ENCODE peak calls at places on chromosomes 4 and X, in five cellular contexts. D is bronchial epithelial cell, X is IMR-90, G is body of pancreas, W is cardiac muscle cell. B is an unnamed sample.

GRCh38 chr4:121819216-121819980 is 4.3 kb downstream of the CCNA2 start:
- DNase-seq in D (no peak), X (no peak), G (no peak), W (no peak), B (no peak)

GRCh38 chr4:152643153-152644035 is 36.4 kb downstream of the TMEM154 start:
- DNase-seq in D (no peak), X (no peak), G (no peak), W (no peak), B (peak)

GRCh38 chrX:47430925-47431324 is 52.1 kb downstream of the ZNF41 start:
- DNase-seq in D (no peak), X (no peak), G (no peak), W (no peak), B (no peak)

GRCh38 chrX:135737361-135738071 is 24.1 kb downstream of the CT45A1 start:
- DNase-seq in D (no peak), X (peak), G (no peak), W (no peak), B (no peak)

GRCh38 chr4:123750044-123750443 is 353.4 kb downstream of the SPRY1 start:
- DNase-seq in D (no peak), X (no peak), G (no peak), W (peak), B (no peak)

GRCh38 chr4:121380448-121381147 is at the start of gene QRFPR:
- DNase-seq in D (peak), X (no peak), G (no peak), W (peak), B (no peak)

GRCh38 chrX:20252392-20253231 is 14.1 kb downstream of the RPS6KA3 start:
- DNase-seq in D (peak), X (peak), G (peak), W (peak), B (peak)

GRCh38 chr4:3880595-3881120 is 114.5 kb downstream of the ADRA2C start:
- DNase-seq in D (peak), X (peak), G (peak), W (peak), B (peak)

GRCh38 chr4:38046735-38047487 is 86.7 kb downstream of the PTTG2 start:
- DNase-seq in D (no peak), X (peak), G (no peak), W (peak), B (no peak)

GRCh38 chr4:26248647-26249046 is 72.2 kb upstream of the RBPJ start:
- DNase-seq in D (no peak), X (peak), G (peak), W (no peak), B (no peak)

GRCh38 chr4:33649015-33649414 is 2595.3 kb downstream of the ARAP2 start:
- DNase-seq in D (peak), X (peak), G (no peak), W (peak), B (no peak)

GRCh38 chrX:72029473-72030411 is 102.0 kb downstream of the RTL5 start:
- DNase-seq in D (peak), X (peak), G (peak), W (peak), B (no peak)

GRCh38 chrX:152138388-152138784 is at the start of gene MAGEA10:
- DNase-seq in D (no peak), X (no peak), G (no peak), W (no peak), B (no peak)

DNA sequence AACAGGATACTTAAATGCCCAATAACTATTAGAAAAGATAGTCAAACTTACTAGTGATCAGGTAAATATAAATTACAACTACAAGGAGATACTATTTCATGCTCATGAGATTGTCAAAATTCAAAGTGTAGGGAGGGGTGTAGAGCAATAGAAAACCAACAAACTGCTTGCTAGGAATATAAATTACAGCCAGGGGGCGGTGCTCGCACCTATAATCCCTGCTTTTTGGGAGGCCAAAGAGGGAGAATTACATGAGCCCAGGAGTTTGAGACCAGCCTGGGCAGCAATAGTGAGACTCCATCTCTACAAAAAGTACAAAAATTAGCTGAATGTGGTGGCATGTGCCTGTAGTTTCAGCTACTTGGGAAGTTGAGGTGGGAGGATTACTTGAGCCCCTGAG is 556.5 kb upstream of the NR3C2 start:
- DNase-seq in D (peak), X (peak), G (no peak), W (peak), B (no peak)
- TF ChIP-seq CTCF in D (peak), X (peak), G (no peak), W (peak), B (no peak)

GRCh38 chrX:103155201-103155600 is 59.7 kb upstream of the BEX4 start:
- DNase-seq in D (peak), X (peak), G (no peak), W (no peak), B (no peak)

GRCh38 chrX:103153661-103154060 is 60.7 kb upstream of the NXF3 start:
- DNase-seq in D (peak), X (no peak), G (no peak), W (no peak), B (no peak)

GRCh38 chrX:103157511-103158316 is 57.2 kb upstream of the BEX4 start:
- DNase-seq in D (peak), X (peak), G (peak), W (peak), B (peak)

DNA sequence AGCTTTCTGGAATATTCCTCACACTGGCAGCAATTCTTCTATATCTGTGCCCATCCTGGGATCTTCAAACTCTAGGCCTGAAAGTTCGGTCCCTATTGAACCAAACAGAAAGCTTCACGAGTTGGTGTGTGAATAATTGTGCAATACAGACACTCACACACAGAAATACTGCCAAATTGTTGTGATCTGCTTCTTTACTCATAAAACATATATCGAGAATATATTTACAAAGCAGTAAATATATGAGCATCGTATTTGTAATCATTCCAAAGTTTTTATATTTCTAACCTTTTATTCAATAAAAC is 56.6 kb upstream of the BEX4 start:
- DNase-seq in D (no peak), X (no peak), G (no peak), W (no peak), B (no peak)
- TF ChIP-seq CTCF in D (no peak), X (no peak), G (no peak), W (no peak), B (peak)

GRCh38 chr4:13504374-13504773 is 20.2 kb upstream of the RAB28 start:
- DNase-seq in D (no peak), X (no peak), G (no peak), W (no peak), B (no peak)
- TF ChIP-seq CTCF in D (no peak), X (no peak), G (no peak), W (no peak), B (no peak)

GRCh38 chr4:67624939-67625338 is 66.4 kb downstream of the STAP1 start:
- DNase-seq in D (no peak), X (no peak), G (no peak), W (no peak), B (no peak)
- TF ChIP-seq CTCF in D (no peak), X (no peak), G (no peak), W (no peak), B (no peak)

DNA sequence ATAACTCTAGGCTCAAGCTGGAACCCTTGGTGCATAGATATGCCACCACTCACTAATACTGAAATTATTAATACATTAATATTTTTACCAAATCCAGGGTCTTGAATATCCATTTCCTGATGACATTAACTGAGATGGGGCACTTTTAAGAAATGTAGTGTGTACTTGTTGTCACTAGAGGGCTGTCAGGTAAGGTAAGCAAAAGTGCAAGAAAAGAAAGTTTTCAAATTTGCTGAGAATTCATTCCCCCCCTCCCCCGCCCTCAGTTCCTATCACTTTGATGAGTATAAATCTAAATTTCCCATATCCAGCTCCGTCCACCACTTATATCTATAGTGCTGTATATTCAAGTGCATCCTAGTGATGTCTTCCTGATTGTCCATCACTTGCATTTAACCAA is 20.5 kb upstream of the WDR44 start:
- DNase-seq in D (peak), X (no peak), G (no peak), W (no peak), B (peak)
- TF ChIP-seq CTCF in D (peak), X (peak), G (peak), W (peak), B (peak)

GRCh38 chrX:15909605-15910004 is 55.0 kb upstream of the AP1S2 start:
- DNase-seq in D (no peak), X (no peak), G (no peak), W (no peak), B (no peak)

GRCh38 chrX:15914486-15914885 is 59.9 kb upstream of the AP1S2 start:
- DNase-seq in D (no peak), X (no peak), G (no peak), W (no peak), B (no peak)

GRCh38 chrX:15913161-15913560 is 58.5 kb upstream of the AP1S2 start:
- DNase-seq in D (no peak), X (no peak), G (no peak), W (no peak), B (no peak)

GRCh38 chrX:15908891-15909290 is 54.3 kb upstream of the AP1S2 start:
- DNase-seq in D (no peak), X (no peak), G (no peak), W (no peak), B (no peak)

GRCh38 chrX:15911729-15912550 is 57.3 kb upstream of the AP1S2 start:
- DNase-seq in D (no peak), X (no peak), G (no peak), W (no peak), B (peak)
- TF ChIP-seq CTCF in D (no peak), X (no peak), G (no peak), W (no peak), B (no peak)

GRCh38 chr4:186298034-186298647 is 32.2 kb downstream of the F11 start:
- DNase-seq in D (no peak), X (no peak), G (no peak), W (no peak), B (no peak)
- TF ChIP-seq CTCF in D (no peak), X (no peak), G (no peak), W (no peak), B (no peak)

DNA sequence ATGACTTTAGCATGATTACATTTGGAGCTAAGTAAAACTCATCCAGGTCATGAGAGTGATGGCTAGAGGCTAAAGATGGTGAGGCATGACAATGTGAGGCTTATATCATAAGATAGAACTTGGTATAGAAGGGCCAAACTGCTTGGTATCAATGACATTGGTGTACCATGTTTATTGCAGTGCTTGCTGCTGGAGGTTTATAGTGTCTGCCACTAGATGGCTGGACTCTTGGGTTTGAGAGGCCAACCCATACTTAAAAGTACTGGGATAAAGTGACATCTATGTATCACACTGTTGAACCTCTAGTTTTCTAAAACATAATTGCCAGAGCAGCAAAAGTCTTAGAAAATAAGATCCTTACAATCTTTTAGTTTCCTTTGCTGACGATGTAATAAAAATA is 83.0 kb upstream of the TACR3 start:
- DNase-seq in D (no peak), X (no peak), G (no peak), W (no peak), B (no peak)
- TF ChIP-seq CTCF in D (no peak), X (no peak), G (no peak), W (no peak), B (no peak)

DNA sequence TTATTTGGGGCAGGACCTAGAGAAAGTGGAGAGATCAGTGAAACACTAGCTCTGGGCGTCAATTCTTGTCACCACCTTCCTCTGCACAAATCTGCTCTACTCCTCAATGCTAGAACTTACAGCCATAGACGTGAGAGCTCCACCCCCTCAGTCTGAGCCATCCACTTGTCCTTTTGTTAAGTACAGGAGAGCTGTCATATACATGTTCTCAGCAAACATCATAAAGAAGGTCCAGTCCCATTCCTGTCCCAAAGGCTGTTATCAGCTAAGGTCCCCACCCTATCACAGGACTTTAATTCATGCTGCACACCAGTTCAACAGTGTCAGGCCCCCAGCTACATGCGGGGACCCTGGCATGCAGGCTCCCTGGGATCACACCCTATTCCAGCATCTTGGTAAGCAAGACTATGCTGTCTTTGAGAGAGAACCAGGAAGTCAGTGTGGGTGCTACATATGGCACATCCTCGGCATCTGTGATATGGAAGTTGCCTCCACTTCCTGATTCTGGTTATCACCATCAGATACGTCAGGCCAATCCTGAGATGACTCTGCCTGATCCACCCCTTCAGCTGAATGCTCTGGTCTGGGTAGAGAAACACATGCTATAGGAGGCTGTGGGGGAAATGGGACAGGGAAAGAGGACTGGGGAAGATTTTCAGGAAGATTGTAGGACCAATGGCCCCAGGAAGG is 2.3 kb downstream of the P2RY4 start:
- DNase-seq in D (no peak), X (no peak), G (no peak), W (no peak), B (no peak)
- TF ChIP-seq CTCF in D (no peak), X (no peak), G (no peak), W (no peak), B (no peak)

GRCh38 chr4:110480031-110480549 is 4.1 kb downstream of the ENPEP start:
- DNase-seq in D (peak), X (peak), G (no peak), W (no peak), B (no peak)
- TF ChIP-seq CTCF in D (peak), X (peak), G (no peak), W (peak), B (no peak)